ENCODE peak calls at places on chromosomes 16 and 17, in ten cellular contexts. P, R, K, F, U, W, S, I, E and J are unnamed samples. For H3K4me1 and H3K27me3, the result is how much of the 10 kb centered on the place peaks cover.

GRCh38 chr17:36851230-36851629 is 86.0 kb upstream of the LHX1 start:
- DNase-seq in P (no peak), R (no peak), K (no peak), F (no peak), U (no peak), W (no peak), S (no peak), I (no peak), E (no peak), J (no peak)

GRCh38 chr16:57534881-57535658 is 1.3 kb downstream of the CCDC102A start:
- DNase-seq in P (peak), R (no peak), K (no peak), F (no peak), U (peak), W (no peak), S (no peak), I (no peak), E (no peak), J (no peak)

GRCh38 chr17:38868095-38868967 is 1.5 kb upstream of the LASP1 start:
- DNase-seq in P (peak), R (peak), K (peak), F (no peak), U (no peak), W (no peak), S (peak), I (peak), E (peak), J (no peak)

GRCh38 chr17:73531171-73531570 is 113.1 kb downstream of the SDK2 start:
- DNase-seq in P (peak), R (no peak), K (no peak), F (no peak), U (no peak), W (no peak), S (no peak), I (no peak), E (no peak), J (no peak)

GRCh38 chr17:40560592-40561293 is 4.5 kb downstream of the CCR7 start:
- DNase-seq in P (peak), R (no peak), K (no peak), F (peak), U (no peak), W (no peak), S (no peak), I (peak), E (peak), J (no peak)

GRCh38 chr17:58643147-58643546 is 48.7 kb downstream of the TEX14 start:
- DNase-seq in P (peak), R (no peak), K (no peak), F (no peak), U (no peak), W (no peak), S (no peak), I (no peak), E (no peak), J (no peak)

GRCh38 chr17:40331743-40332641 is 23.0 kb downstream of the RARA start:
- DNase-seq in P (peak), R (peak), K (peak), F (no peak), U (peak), W (no peak), S (peak), I (peak), E (no peak), J (no peak)

GRCh38 chr17:27586203-27586701 is 44.7 kb upstream of the LGALS9 start:
- DNase-seq in P (peak), R (no peak), K (no peak), F (no peak), U (peak), W (no peak), S (no peak), I (no peak), E (no peak), J (no peak)

GRCh38 chr17:71168083-71168741 is 952.6 kb upstream of the SOX9 start:
- DNase-seq in P (no peak), R (no peak), K (no peak), F (no peak), U (no peak), W (no peak), S (no peak), I (no peak), E (no peak), J (no peak)

GRCh38 chr16:25005445-25006306 is 9.5 kb downstream of the ARHGAP17 start:
- DNase-seq in P (no peak), R (no peak), K (no peak), F (no peak), U (no peak), W (no peak), S (no peak), I (no peak), E (no peak), J (no peak)

GRCh38 chr17:19248923-19249574 is 11.9 kb downstream of the EPN2 start:
- DNase-seq in P (peak), R (peak), K (no peak), F (no peak), U (no peak), W (no peak), S (peak), I (peak), E (no peak), J (no peak)

DNA sequence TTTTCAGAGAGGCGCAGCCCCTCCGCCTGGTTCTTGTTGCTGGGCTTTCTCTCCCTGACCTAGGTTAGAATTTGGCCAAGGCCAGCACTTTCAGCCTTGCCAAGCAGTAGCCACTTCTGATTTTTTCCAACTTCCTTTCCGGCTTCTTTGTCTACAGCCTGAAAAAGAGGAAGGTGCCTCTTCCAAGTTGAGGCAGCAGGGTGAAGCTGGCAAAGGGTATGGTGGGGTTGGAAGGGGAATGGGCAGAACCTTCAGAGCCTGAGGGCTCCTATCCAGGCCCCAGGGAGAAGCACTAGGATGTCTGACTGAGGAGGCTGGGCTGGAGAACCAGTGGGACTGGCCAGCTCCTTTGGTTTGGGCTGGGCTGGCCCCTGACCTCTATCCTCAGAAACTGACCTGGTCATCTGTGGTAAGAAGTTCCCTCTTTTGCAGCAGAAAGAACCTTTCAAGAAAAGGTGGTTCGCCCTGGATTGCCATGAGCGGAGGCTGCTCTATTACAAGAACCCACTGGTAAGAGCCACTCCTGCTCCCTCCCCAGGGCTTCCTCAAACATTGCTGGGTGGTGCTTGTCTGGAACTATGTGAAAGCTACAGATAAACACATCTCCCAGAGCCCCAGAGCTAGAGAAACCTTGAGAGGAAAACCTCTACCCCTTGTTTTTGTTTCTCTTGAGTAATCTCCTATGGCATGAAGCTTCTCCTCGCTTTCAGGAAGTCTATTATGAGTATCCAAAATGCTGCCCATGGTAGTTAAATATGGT is 16.6 kb upstream of the RNF135 start:
- DNase-seq in P (peak), R (no peak), K (no peak), F (no peak), U (no peak), W (no peak), S (no peak), I (peak), E (peak), J (no peak)
- H3K4me1 ChIP-seq in P (under half), R (under half), K (under half), F (under half), U (under half), W (under half), S (under half), I (under half), E (under half), J (under half)

DNA sequence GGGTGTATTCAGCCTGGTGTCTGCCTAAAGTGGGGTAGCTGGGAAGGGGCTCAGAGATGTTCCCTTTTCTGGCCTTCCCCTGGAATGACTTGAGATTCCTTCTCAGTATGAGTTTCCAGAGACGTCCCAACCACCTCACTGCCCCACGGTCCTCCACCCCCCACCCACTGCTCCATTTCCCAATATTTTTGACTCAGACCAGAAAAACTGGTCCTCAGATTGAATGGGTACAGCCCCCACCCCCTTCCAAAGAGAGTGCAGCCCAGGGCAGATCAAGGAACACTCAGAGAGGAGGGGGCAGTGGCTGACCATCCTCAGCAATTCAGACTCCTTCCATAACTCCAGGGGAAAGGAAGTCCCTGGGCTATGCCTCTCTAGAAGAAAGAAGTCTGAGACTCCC is 3.2 kb downstream of the ACLY start:
- DNase-seq in P (peak), R (no peak), K (no peak), F (no peak), U (no peak), W (no peak), S (no peak), I (no peak), E (no peak), J (no peak)
- H3K27ac ChIP-seq in P (peak), R (no peak), K (no peak), F (no peak), U (no peak), W (no peak), S (no peak), I (no peak), E (no peak), J (no peak)

GRCh38 chr16:4982056-4982867 is 24.1 kb downstream of the SEC14L5 start:
- DNase-seq in P (no peak), R (peak), K (no peak), F (peak), U (no peak), W (no peak), S (no peak), I (peak), E (no peak), J (no peak)
- H3K27me3 ChIP-seq in P (under half), R (under half), K (under half), F (under half), U (under half), W (under half), S (under half), I (under half), E (under half), J (under half)

GRCh38 chr16:81080233-81080632 is 3.2 kb upstream of the C16orf46 start:
- DNase-seq in P (no peak), R (no peak), K (no peak), F (no peak), U (no peak), W (no peak), S (no peak), I (no peak), E (no peak), J (no peak)
- H3K4me1 ChIP-seq in P (under half), R (under half), K (under half), F (under half), U (under half), W (under half), S (under half), I (under half), E (under half), J (under half)

DNA sequence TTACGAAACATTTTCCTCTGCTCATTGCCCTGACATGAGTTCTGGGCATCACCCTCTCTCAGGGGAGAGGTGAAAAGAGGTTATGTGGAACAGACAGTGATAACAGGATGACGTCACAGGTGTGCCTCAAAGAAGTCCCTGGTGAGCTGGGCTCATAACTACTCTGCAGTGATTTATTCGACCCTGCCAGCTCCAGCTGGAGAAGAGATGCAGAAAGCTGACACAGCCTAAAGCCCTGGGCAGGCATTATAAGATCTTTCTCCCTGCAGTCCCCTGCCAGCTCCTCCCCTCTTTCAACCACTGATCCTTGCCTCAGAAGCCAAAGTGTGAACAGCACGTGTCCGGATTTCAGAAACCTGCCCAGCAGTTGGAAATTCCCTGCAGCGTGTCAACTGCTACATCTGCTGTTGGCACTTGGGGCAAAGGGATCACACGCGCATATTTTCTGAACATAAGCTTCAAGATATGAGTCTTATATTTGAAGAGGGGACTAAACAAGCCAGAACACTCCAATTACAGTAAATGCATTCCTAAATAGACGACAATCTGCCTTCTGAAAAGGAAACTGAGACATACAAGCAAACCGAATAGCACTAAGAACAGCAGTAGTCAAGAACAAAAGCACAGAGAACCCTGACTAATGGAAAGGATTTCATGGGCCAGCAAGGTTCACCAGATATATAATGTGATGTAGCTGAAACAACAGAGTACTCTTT is 80.5 kb downstream of the SMG6 start:
- DNase-seq in P (peak), R (peak), K (peak), F (no peak), U (no peak), W (peak), S (no peak), I (peak), E (no peak), J (no peak)
- H3K27ac ChIP-seq in P (peak), R (peak), K (no peak), F (peak), U (peak), W (no peak), S (peak), I (no peak), E (no peak), J (no peak)